ENCODE peak calls at places on chromosome 13, in four cellular contexts. One of them, this sample, is unnamed.

GRCh38 chr13:56349866-56350265 is 790.9 kb upstream of the PRR20A start:
- DNase-seq in fibroblast of lung: no peak
- DNase-seq in brain microvascular endothelial cell: no peak
- DNase-seq in AG10803: no peak
- DNase-seq in this sample: no peak

GRCh38 chr13:41821195-41821594 is 139.7 kb downstream of the VWA8 start:
- DNase-seq in fibroblast of lung: no peak
- DNase-seq in AG10803: no peak
- DNase-seq in brain microvascular endothelial cell: no peak
- DNase-seq in this sample: no peak

GRCh38 chr13:88450515-88450914 is 779.3 kb downstream of the SLITRK5 start:
- DNase-seq in fibroblast of lung: no peak
- DNase-seq in AG10803: no peak
- DNase-seq in brain microvascular endothelial cell: no peak
- DNase-seq in this sample: no peak

GRCh38 chr13:33728271-33729037 is 89.5 kb upstream of the RFC3 start:
- DNase-seq in AG10803: peak
- DNase-seq in brain microvascular endothelial cell: no peak
- DNase-seq in fibroblast of lung: peak
- DNase-seq in this sample: no peak

GRCh38 chr13:35789335-35790166 is 313.1 kb upstream of the MAB21L1 start:
- DNase-seq in AG10803: peak
- DNase-seq in brain microvascular endothelial cell: peak
- DNase-seq in fibroblast of lung: peak
- DNase-seq in this sample: peak

GRCh38 chr13:27619093-27619705 is 1.1 kb downstream of the LNX2 start:
- DNase-seq in AG10803: peak
- DNase-seq in brain microvascular endothelial cell: no peak
- DNase-seq in fibroblast of lung: peak
- DNase-seq in this sample: peak

GRCh38 chr13:35468195-35468594 is 8.3 kb downstream of the MAB21L1 start:
- DNase-seq in fibroblast of lung: no peak
- DNase-seq in AG10803: peak
- DNase-seq in brain microvascular endothelial cell: no peak
- DNase-seq in this sample: no peak

GRCh38 chr13:99265162-99265822 is 7.1 kb upstream of the GPR18 start:
- DNase-seq in brain microvascular endothelial cell: no peak
- DNase-seq in fibroblast of lung: no peak
- DNase-seq in AG10803: no peak
- DNase-seq in this sample: no peak

GRCh38 chr13:73179906-73180305 is 121.1 kb downstream of the KLF5 start:
- DNase-seq in AG10803: no peak
- DNase-seq in brain microvascular endothelial cell: no peak
- DNase-seq in fibroblast of lung: peak
- DNase-seq in this sample: peak

GRCh38 chr13:20801704-20802103 is 27.9 kb upstream of the EEF1AKMT1 start:
- DNase-seq in brain microvascular endothelial cell: no peak
- DNase-seq in fibroblast of lung: no peak
- DNase-seq in AG10803: no peak
- DNase-seq in this sample: no peak

GRCh38 chr13:54660277-54660676 is 1631.7 kb downstream of the OLFM4 start:
- DNase-seq in AG10803: no peak
- DNase-seq in brain microvascular endothelial cell: no peak
- DNase-seq in fibroblast of lung: no peak
- DNase-seq in this sample: no peak

GRCh38 chr13:86282450-86282849 is 483.2 kb upstream of the SLITRK6 start:
- DNase-seq in brain microvascular endothelial cell: no peak
- DNase-seq in AG10803: no peak
- DNase-seq in fibroblast of lung: peak
- DNase-seq in this sample: no peak

GRCh38 chr13:52026246-52026626 is 1.7 kb downstream of the UTP14C start:
- DNase-seq in AG10803: no peak
- DNase-seq in brain microvascular endothelial cell: no peak
- DNase-seq in fibroblast of lung: no peak
- DNase-seq in this sample: no peak

GRCh38 chr13:64684685-64685431 is 2545.3 kb downstream of the PCDH9 start:
- DNase-seq in brain microvascular endothelial cell: peak
- DNase-seq in AG10803: peak
- DNase-seq in fibroblast of lung: no peak
- DNase-seq in this sample: no peak

GRCh38 chr13:59643906-59644626 is 519.7 kb downstream of the DIAPH3 start:
- DNase-seq in AG10803: no peak
- DNase-seq in brain microvascular endothelial cell: no peak
- DNase-seq in fibroblast of lung: no peak
- DNase-seq in this sample: no peak

GRCh38 chr13:107144432-107144831 is 576.5 kb upstream of the ARGLU1 start:
- DNase-seq in fibroblast of lung: peak
- DNase-seq in AG10803: peak
- DNase-seq in brain microvascular endothelial cell: no peak
- DNase-seq in this sample: peak

GRCh38 chr13:63190742-63191141 is 1775.1 kb upstream of the PCDH20 start:
- DNase-seq in brain microvascular endothelial cell: peak
- DNase-seq in AG10803: peak
- DNase-seq in fibroblast of lung: no peak
- DNase-seq in this sample: no peak

GRCh38 chr13:28655566-28655965 is 3.4 kb upstream of the POMP start:
- DNase-seq in AG10803: peak
- DNase-seq in fibroblast of lung: peak
- DNase-seq in brain microvascular endothelial cell: no peak
- DNase-seq in this sample: peak

GRCh38 chr13:59750860-59751259 is 412.9 kb downstream of the DIAPH3 start:
- DNase-seq in AG10803: peak
- DNase-seq in fibroblast of lung: peak
- DNase-seq in brain microvascular endothelial cell: peak
- DNase-seq in this sample: peak

GRCh38 chr13:24233351-24233901 is 72.9 kb downstream of the SPATA13 start:
- DNase-seq in AG10803: peak
- DNase-seq in brain microvascular endothelial cell: peak
- DNase-seq in fibroblast of lung: peak
- DNase-seq in this sample: peak

GRCh38 chr13:50127726-50128291 is 112.6 kb downstream of the KCNRG start:
- DNase-seq in brain microvascular endothelial cell: no peak
- DNase-seq in AG10803: no peak
- DNase-seq in fibroblast of lung: no peak
- DNase-seq in this sample: no peak
- H3K4me3 ChIP-seq in brain microvascular endothelial cell: peak
- H3K4me3 ChIP-seq in AG10803: peak
- H3K4me3 ChIP-seq in fibroblast of lung: peak
- H3K4me3 ChIP-seq in this sample: peak

GRCh38 chr13:74715718-74716117 is 581.5 kb upstream of the KLF12 start:
- DNase-seq in brain microvascular endothelial cell: no peak
- DNase-seq in fibroblast of lung: no peak
- DNase-seq in AG10803: peak
- DNase-seq in this sample: no peak
- TF ChIP-seq CTCF in brain microvascular endothelial cell: no peak
- TF ChIP-seq CTCF in fibroblast of lung: no peak
- TF ChIP-seq CTCF in AG10803: no peak
- TF ChIP-seq CTCF in this sample: no peak

DNA sequence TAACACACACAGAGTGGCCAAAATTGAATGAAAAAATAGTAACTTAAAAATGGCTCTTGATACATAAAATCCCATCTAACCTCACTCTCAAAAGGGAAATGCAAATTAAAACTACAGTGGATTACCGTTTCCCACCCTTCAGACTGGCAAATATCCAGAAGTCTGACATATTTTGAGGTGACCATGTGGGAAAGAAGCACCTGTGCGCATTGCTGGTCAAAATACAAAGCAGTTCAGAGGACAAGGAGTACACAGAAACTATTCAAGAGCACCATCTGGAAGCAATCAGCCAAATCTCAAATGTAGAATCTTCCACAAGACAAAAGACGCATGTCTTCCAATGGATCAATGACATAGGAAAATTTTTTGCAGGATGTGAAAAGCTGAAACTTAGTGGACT is 23.2 kb downstream of the NALCN start:
- DNase-seq in AG10803: no peak
- DNase-seq in brain microvascular endothelial cell: no peak
- DNase-seq in fibroblast of lung: no peak
- DNase-seq in this sample: no peak
- H3K4me3 ChIP-seq in AG10803: no peak
- H3K4me3 ChIP-seq in brain microvascular endothelial cell: no peak
- H3K4me3 ChIP-seq in fibroblast of lung: no peak
- H3K4me3 ChIP-seq in this sample: no peak

DNA sequence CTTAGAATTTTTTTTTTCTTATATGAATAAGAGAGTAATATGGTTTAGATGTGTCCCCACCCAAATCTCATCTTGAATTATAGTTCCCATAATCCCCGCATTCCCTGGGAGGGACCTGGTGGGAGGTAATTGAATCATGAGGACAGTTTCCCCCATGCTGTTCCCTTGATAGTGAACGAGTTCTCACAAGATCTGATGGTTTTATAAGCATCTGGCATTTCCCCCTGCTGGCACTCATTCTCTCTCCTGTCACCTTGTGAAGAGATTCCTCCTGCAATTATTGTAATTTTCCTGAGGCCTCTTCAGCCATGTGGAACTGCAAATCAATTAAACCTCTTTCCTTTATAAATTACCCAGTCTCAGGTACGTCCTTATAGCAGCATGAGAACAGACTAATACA is 205.7 kb downstream of the MYO16 start:
- DNase-seq in AG10803: no peak
- DNase-seq in fibroblast of lung: no peak
- DNase-seq in brain microvascular endothelial cell: no peak
- DNase-seq in this sample: no peak
- TF ChIP-seq CTCF in AG10803: no peak
- TF ChIP-seq CTCF in fibroblast of lung: no peak
- TF ChIP-seq CTCF in brain microvascular endothelial cell: no peak
- TF ChIP-seq CTCF in this sample: no peak

GRCh38 chr13:31005066-31005465 is 72.6 kb downstream of the TEX26 start:
- DNase-seq in brain microvascular endothelial cell: no peak
- DNase-seq in fibroblast of lung: no peak
- DNase-seq in AG10803: no peak
- DNase-seq in this sample: no peak

GRCh38 chr13:31011193-31011860 is 78.9 kb downstream of the TEX26 start:
- DNase-seq in AG10803: no peak
- DNase-seq in brain microvascular endothelial cell: no peak
- DNase-seq in fibroblast of lung: no peak
- DNase-seq in this sample: no peak

GRCh38 chr13:31009166-31009565 is 76.7 kb downstream of the TEX26 start:
- DNase-seq in fibroblast of lung: no peak
- DNase-seq in brain microvascular endothelial cell: peak
- DNase-seq in AG10803: no peak
- DNase-seq in this sample: no peak

GRCh38 chr13:31007392-31007791 is 74.9 kb downstream of the TEX26 start:
- DNase-seq in brain microvascular endothelial cell: no peak
- DNase-seq in AG10803: no peak
- DNase-seq in fibroblast of lung: no peak
- DNase-seq in this sample: no peak

GRCh38 chr13:31008400-31009115 is 76.1 kb downstream of the TEX26 start:
- DNase-seq in fibroblast of lung: no peak
- DNase-seq in AG10803: no peak
- DNase-seq in brain microvascular endothelial cell: peak
- DNase-seq in this sample: no peak
- H3K4me3 ChIP-seq in fibroblast of lung: no peak
- H3K4me3 ChIP-seq in AG10803: no peak
- H3K4me3 ChIP-seq in brain microvascular endothelial cell: no peak
- H3K4me3 ChIP-seq in this sample: no peak

GRCh38 chr13:95704510-95704909 is 27.6 kb downstream of the DNAJC3 start:
- DNase-seq in fibroblast of lung: peak
- DNase-seq in AG10803: no peak
- DNase-seq in brain microvascular endothelial cell: peak
- DNase-seq in this sample: no peak
- TF ChIP-seq CTCF in fibroblast of lung: peak
- TF ChIP-seq CTCF in AG10803: no peak
- TF ChIP-seq CTCF in brain microvascular endothelial cell: peak
- TF ChIP-seq CTCF in this sample: peak

DNA sequence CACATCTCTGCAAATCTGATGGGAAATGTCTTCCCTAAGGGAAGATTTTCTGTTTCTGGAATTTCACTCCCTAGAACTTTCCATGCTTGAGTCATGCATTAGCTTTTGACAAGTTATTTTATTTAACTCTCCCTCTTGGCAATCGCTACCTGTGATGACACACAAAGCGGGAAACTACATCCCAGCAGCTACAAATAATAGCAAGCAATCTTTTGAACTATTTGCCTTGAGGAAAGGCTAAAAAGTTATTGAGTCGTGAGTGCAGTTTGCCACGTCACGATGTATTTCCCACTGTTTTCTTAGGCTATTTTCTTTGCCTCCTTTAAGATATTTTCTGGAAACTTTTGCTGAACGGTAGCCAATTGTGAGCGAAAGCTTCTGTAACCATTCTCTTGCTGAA is 353.3 kb upstream of the HTR2A start:
- DNase-seq in brain microvascular endothelial cell: peak
- DNase-seq in fibroblast of lung: peak
- DNase-seq in AG10803: peak
- DNase-seq in this sample: peak
- H3K4me3 ChIP-seq in brain microvascular endothelial cell: no peak
- H3K4me3 ChIP-seq in fibroblast of lung: no peak
- H3K4me3 ChIP-seq in AG10803: no peak
- H3K4me3 ChIP-seq in this sample: no peak

This sample was measured in fibroblast of villous mesenchyme.